ENCODE peak calls at places on chromosomes 7 and 10, in seven cellular contexts. One of them, this sample, is unnamed.

GRCh38 chr10:44217274-44217820 is 167.6 kb downstream of the CXCL12 start:
- DNase-seq in type B pancreatic cell: no peak
- DNase-seq in endothelial cell: no peak
- DNase-seq in glutamatergic neuron: no peak
- DNase-seq in C1 segment of cervical spinal cord: no peak
- DNase-seq in AG09319: no peak
- DNase-seq in neural crest cell: no peak
- DNase-seq in this sample: no peak

GRCh38 chr7:30923774-30924413 is 12.2 kb downstream of the AQP1 start:
- DNase-seq in glutamatergic neuron: peak; percentile 16
- DNase-seq in type B pancreatic cell: peak; percentile 44
- DNase-seq in neural crest cell: no peak
- DNase-seq in endothelial cell: peak; percentile 2
- DNase-seq in AG09319: no peak
- DNase-seq in C1 segment of cervical spinal cord: no peak
- DNase-seq in this sample: no peak

GRCh38 chr10:98215378-98215777 is 52.6 kb downstream of the LOXL4 start:
- DNase-seq in neural crest cell: no peak
- DNase-seq in glutamatergic neuron: no peak
- DNase-seq in endothelial cell: no peak
- DNase-seq in C1 segment of cervical spinal cord: no peak
- DNase-seq in AG09319: no peak
- DNase-seq in type B pancreatic cell: no peak
- DNase-seq in this sample: no peak

GRCh38 chr7:15972767-15973362 is 286.4 kb upstream of the MEOX2 start:
- DNase-seq in endothelial cell: no peak
- DNase-seq in AG09319: no peak
- DNase-seq in glutamatergic neuron: no peak
- DNase-seq in type B pancreatic cell: no peak
- DNase-seq in C1 segment of cervical spinal cord: no peak
- DNase-seq in neural crest cell: no peak
- DNase-seq in this sample: no peak

GRCh38 chr10:97580421-97581367 is 3.5 kb upstream of the HOGA1 start:
- DNase-seq in neural crest cell: no peak
- DNase-seq in C1 segment of cervical spinal cord: no peak
- DNase-seq in type B pancreatic cell: no peak
- DNase-seq in AG09319: no peak
- DNase-seq in endothelial cell: no peak
- DNase-seq in glutamatergic neuron: no peak
- DNase-seq in this sample: no peak

GRCh38 chr10:90817173-90817889 is 40.5 kb downstream of the HTR7 start:
- DNase-seq in neural crest cell: no peak
- DNase-seq in glutamatergic neuron: no peak
- DNase-seq in AG09319: no peak
- DNase-seq in type B pancreatic cell: no peak
- DNase-seq in C1 segment of cervical spinal cord: no peak
- DNase-seq in endothelial cell: no peak
- DNase-seq in this sample: no peak

GRCh38 chr10:12971001-12971788 is 30.3 kb downstream of the CCDC3 start:
- DNase-seq in endothelial cell: no peak
- DNase-seq in glutamatergic neuron: peak; percentile 42
- DNase-seq in neural crest cell: no peak
- DNase-seq in type B pancreatic cell: no peak
- DNase-seq in AG09319: no peak
- DNase-seq in C1 segment of cervical spinal cord: no peak
- DNase-seq in this sample: no peak

GRCh38 chr10:123526356-123527079 is 139.6 kb upstream of the GPR26 start:
- DNase-seq in glutamatergic neuron: no peak
- DNase-seq in neural crest cell: no peak
- DNase-seq in C1 segment of cervical spinal cord: no peak
- DNase-seq in AG09319: no peak
- DNase-seq in endothelial cell: no peak
- DNase-seq in type B pancreatic cell: peak; percentile 45
- DNase-seq in this sample: no peak

GRCh38 chr10:102410427-102411073 is 8.0 kb downstream of the PSD start:
- DNase-seq in AG09319: no peak
- DNase-seq in neural crest cell: peak; percentile 52
- DNase-seq in glutamatergic neuron: peak; percentile 74
- DNase-seq in type B pancreatic cell: peak; percentile 77
- DNase-seq in C1 segment of cervical spinal cord: no peak
- DNase-seq in endothelial cell: no peak
- DNase-seq in this sample: no peak

GRCh38 chr10:69629897-69630650 is at the start of gene FAM241B:
- DNase-seq in neural crest cell: peak; percentile 76
- DNase-seq in AG09319: no peak
- DNase-seq in glutamatergic neuron: peak; percentile 82
- DNase-seq in type B pancreatic cell: peak; percentile 84
- DNase-seq in endothelial cell: peak; percentile 71
- DNase-seq in C1 segment of cervical spinal cord: no peak
- DNase-seq in this sample: no peak

GRCh38 chr7:34748244-34749039 is 90.4 kb downstream of the NPSR1 start:
- DNase-seq in glutamatergic neuron: no peak
- DNase-seq in endothelial cell: no peak
- DNase-seq in C1 segment of cervical spinal cord: no peak
- DNase-seq in type B pancreatic cell: no peak
- DNase-seq in AG09319: peak; percentile 2
- DNase-seq in neural crest cell: no peak
- DNase-seq in this sample: peak; percentile 5

GRCh38 chr10:86368046-86368445 is 1.5 kb upstream of the GRID1 start:
- DNase-seq in endothelial cell: no peak
- DNase-seq in glutamatergic neuron: no peak
- DNase-seq in neural crest cell: no peak
- DNase-seq in type B pancreatic cell: no peak
- DNase-seq in C1 segment of cervical spinal cord: no peak
- DNase-seq in AG09319: no peak
- DNase-seq in this sample: no peak

GRCh38 chr7:14836006-14836405 is 66.5 kb downstream of the DGKB start:
- DNase-seq in type B pancreatic cell: no peak
- DNase-seq in AG09319: no peak
- DNase-seq in endothelial cell: no peak
- DNase-seq in neural crest cell: no peak
- DNase-seq in C1 segment of cervical spinal cord: no peak
- DNase-seq in glutamatergic neuron: no peak
- DNase-seq in this sample: no peak

GRCh38 chr7:139618482-139619366 is 95.2 kb downstream of the CLEC2L start:
- DNase-seq in type B pancreatic cell: no peak
- DNase-seq in neural crest cell: peak; percentile 46
- DNase-seq in C1 segment of cervical spinal cord: no peak
- DNase-seq in endothelial cell: peak; percentile 62
- DNase-seq in AG09319: peak; percentile 8
- DNase-seq in glutamatergic neuron: peak; percentile 45
- DNase-seq in this sample: no peak

GRCh38 chr10:132987671-132988571 is 45.6 kb upstream of the CFAP46 start:
- DNase-seq in C1 segment of cervical spinal cord: no peak
- DNase-seq in glutamatergic neuron: peak; percentile 0
- DNase-seq in type B pancreatic cell: no peak
- DNase-seq in AG09319: peak; percentile 89
- DNase-seq in endothelial cell: no peak
- DNase-seq in neural crest cell: no peak
- DNase-seq in this sample: peak; percentile 74

This sample was measured in AG09309.